ENCODE peak calls at places on chromosomes 4 and X, in seven cellular contexts. O is erythroblast, P is A549, K is uterus, V is tibial nerve, E is H54, A is esophagus squamous epithelium. U is an unnamed sample.

GRCh38 chr4:79292008-79292407 is 33.9 kb downstream of the NAA11 start:
- DNase-seq in K (no peak), E (no peak), P (no peak), A (no peak), O (no peak), V (no peak), U (no peak)

GRCh38 chr4:114151-114550 is 10.2 kb upstream of the ZNF718 start:
- DNase-seq in E (no peak), A (no peak), K (no peak), V (no peak), P (no peak), O (no peak), U (no peak)

GRCh38 chrX:129983575-129984131 is 1.2 kb downstream of the BCORL1 start:
- DNase-seq in V (no peak), O (no peak), K (peak; percentile 22), E (peak; percentile 41), P (peak; percentile 45), A (no peak), U (no peak)

GRCh38 chrX:1851527-1851926 is 236.7 kb downstream of the ASMT start:
- DNase-seq in A (no peak), P (no peak), O (no peak), V (no peak), E (peak; percentile 18), K (no peak), U (no peak)

GRCh38 chrX:108268434-108269080 is 169.7 kb downstream of the COL4A6 start:
- DNase-seq in K (no peak), V (no peak), A (no peak), O (no peak), E (peak; percentile 13), P (no peak), U (no peak)

GRCh38 chr4:185005209-185005819 is 13.0 kb upstream of the HELT start:
- DNase-seq in A (no peak), K (peak; percentile 78), P (peak; percentile 64), E (peak; percentile 58), V (peak; percentile 74), O (peak; percentile 70), U (peak; percentile 79)

GRCh38 chr4:48578132-48578964 is 88.3 kb downstream of the ZAR1 start:
- DNase-seq in P (peak; percentile 18), E (no peak), O (peak; percentile 73), A (no peak), K (peak; percentile 22), V (peak; percentile 34), U (no peak)

GRCh38 chrX:134570899-134571298 is 87.4 kb downstream of the PLAC1 start:
- DNase-seq in V (no peak), A (no peak), O (no peak), E (no peak), K (no peak), P (no peak), U (no peak)

GRCh38 chr4:171594293-171594692 is 218.9 kb upstream of the GALNTL6 start:
- DNase-seq in O (no peak), A (no peak), E (no peak), P (no peak), V (no peak), K (no peak), U (no peak)

GRCh38 chr4:56671373-56671772 is 9.7 kb downstream of the HOPX start:
- DNase-seq in V (no peak), E (no peak), A (no peak), P (no peak), K (no peak), O (no peak), U (no peak)

GRCh38 chrX:12890467-12890866 is 16.0 kb upstream of the TLR8 start:
- DNase-seq in V (no peak), P (no peak), K (no peak), E (no peak), A (no peak), O (no peak), U (no peak)

GRCh38 chrX:131841496-131842410 is 181.3 kb upstream of the STK26 start:
- DNase-seq in V (no peak), P (peak; percentile 50), E (peak; percentile 12), O (peak; percentile 70), A (no peak), K (no peak), U (peak; percentile 44)

GRCh38 chrX:11566814-11567213 is 98.9 kb downstream of the ARHGAP6 start:
- DNase-seq in P (no peak), O (no peak), V (no peak), A (no peak), E (no peak), K (no peak), U (no peak)

GRCh38 chr4:576245-576821 is at the start of gene TMEM271:
- DNase-seq in O (no peak), A (no peak), P (no peak), E (no peak), K (no peak), V (no peak), U (no peak)

GRCh38 chr4:138242076-138242829 is at the start of gene SLC7A11:
- DNase-seq in K (peak; percentile 19), E (no peak), O (peak; percentile 98), P (peak; percentile 20), V (no peak), A (peak; percentile 8), U (peak; percentile 12)

GRCh38 chr4:40245794-40246546 is 49.1 kb downstream of the RHOH start:
- DNase-seq in P (no peak), O (no peak), K (no peak), V (no peak), A (no peak), E (no peak), U (no peak)
- TF ChIP-seq POLR2A in P (no peak), O (no peak), K (no peak), V (no peak), A (no peak), E (no peak), U (peak; percentile 61)

GRCh38 chrX:44312421-44312820 is 31.1 kb downstream of the EFHC2 start:
- DNase-seq in A (no peak), V (no peak), O (no peak), K (no peak), E (no peak), P (no peak), U (no peak)

GRCh38 chrX:44314855-44315254 is 28.6 kb downstream of the EFHC2 start:
- DNase-seq in K (no peak), P (no peak), A (no peak), V (no peak), O (peak; percentile 1), E (no peak), U (no peak)

GRCh38 chrX:44317196-44317595 is 26.3 kb downstream of the EFHC2 start:
- DNase-seq in K (no peak), P (no peak), A (no peak), E (no peak), V (no peak), O (no peak), U (no peak)

GRCh38 chrX:44310227-44310626 is 33.2 kb downstream of the EFHC2 start:
- DNase-seq in P (no peak), E (no peak), V (no peak), O (no peak), A (no peak), K (no peak), U (no peak)

DNA sequence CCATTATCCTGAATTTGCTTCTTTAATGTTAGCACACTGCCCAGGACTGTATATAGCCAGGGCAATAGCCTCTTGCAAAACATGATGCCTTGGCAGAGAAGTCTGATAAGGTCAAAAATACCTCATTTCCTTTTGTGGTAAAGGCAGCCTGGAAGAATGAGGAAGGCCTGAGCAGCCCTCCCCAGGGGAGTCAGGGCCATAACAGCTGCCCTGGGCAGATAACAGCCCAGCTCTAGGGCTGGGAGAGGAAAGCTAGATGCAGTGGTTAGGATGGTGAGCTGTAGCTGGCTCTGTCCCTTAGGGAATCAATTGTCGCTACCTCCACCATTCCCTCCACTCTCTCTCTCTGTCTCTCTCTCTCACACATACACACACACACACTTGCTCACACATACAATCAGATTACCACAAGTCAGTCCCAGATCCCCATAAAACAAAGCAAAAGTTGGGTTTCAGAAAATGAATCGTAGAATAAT is 29.2 kb downstream of the EFHC2 start:
- DNase-seq in K (no peak), E (no peak), A (no peak), O (peak; percentile 87), P (no peak), V (no peak), U (no peak)
- TF ChIP-seq POLR2A in K (no peak), E (no peak), A (no peak), O (no peak), P (no peak), V (no peak), U (no peak)

DNA sequence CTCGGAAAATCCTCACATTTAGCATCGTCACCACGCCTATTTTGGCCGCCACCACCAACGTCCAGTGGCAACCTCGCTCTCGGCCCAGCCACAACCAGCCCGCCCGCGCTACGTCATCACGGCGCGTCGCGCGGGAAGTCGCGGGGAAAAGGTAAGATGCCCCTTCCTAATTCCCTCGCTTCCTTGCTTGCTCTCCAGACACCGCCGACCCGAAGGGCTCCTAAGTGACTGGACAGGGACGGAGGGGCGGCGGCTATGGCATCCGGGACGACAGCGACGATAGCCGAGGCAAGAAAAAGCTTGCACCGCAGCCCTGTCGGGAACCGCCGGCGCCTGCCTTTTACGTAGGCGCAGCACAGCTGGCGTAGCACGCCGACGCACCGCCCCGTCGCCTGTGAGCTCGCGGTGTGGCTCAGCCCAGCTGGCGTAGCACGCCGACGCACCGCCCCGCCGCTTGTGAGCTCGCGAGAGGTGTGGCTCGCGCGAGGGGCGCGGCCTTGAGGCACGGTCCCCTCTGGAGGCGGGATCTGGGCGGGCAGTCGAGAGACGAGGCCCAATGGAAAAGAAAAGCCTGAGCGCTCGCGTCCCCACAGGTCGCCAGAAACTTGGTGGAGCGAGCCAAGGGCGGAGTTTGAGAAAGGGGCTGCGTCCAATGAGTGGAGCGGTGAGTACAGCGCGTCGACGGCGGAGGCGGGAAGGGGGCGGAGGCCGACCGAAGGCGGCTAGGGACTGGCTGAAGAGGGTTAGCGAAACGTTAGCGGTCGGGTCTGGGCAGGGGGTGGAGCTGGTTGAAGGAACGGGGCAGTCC is at the start of gene HDAC6:
- DNase-seq in P (peak; percentile 92), K (peak; percentile 96), O (peak; percentile 99), A (peak; percentile 97), V (peak; percentile 90), E (peak; percentile 51), U (peak; percentile 76)
- TF ChIP-seq POLR2A in P (peak; percentile 39), K (peak; percentile 60), O (peak; percentile 35), A (no peak), V (peak; percentile 44), E (peak; percentile 51), U (peak; percentile 27)

GRCh38 chrX:154998204-154998880 is 24.2 kb downstream of the F8 start:
- DNase-seq in A (no peak), O (peak; percentile 1), V (no peak), E (no peak), K (no peak), P (no peak), U (no peak)
- TF ChIP-seq POLR2A in A (no peak), O (no peak), V (no peak), E (no peak), K (no peak), P (no peak), U (no peak)